ENCODE peak calls at places on chromosomes 4 and X, in six cellular contexts. D is lower leg skin, A is uterus, L is IMR-90, E is tibial nerve, V is Peyer's patch. W is an unnamed sample.

GRCh38 chrX:17527932-17528331 is 152.9 kb downstream of the NHS start:
- DNase-seq in L (no peak), E (peak), D (no peak), V (no peak), A (no peak), W (no peak)

GRCh38 chr4:91958651-91959050 is 345.1 kb upstream of the GRID2 start:
- DNase-seq in A (no peak), E (no peak), L (peak), D (no peak), V (no peak), W (no peak)

GRCh38 chrX:41441934-41442823 is 5.0 kb upstream of the NYX start:
- DNase-seq in V (peak), D (peak), A (peak), L (peak), E (peak), W (peak)

GRCh38 chr4:178068136-178068535 is 625.9 kb upstream of the AGA start:
- DNase-seq in E (no peak), D (no peak), V (no peak), A (no peak), L (no peak), W (no peak)

GRCh38 chr4:169993531-169993930 is 32.7 kb downstream of the MFAP3L start:
- DNase-seq in E (peak), V (no peak), D (no peak), A (no peak), L (no peak), W (no peak)

GRCh38 chr4:76772498-76773106 is 125.3 kb downstream of the SOWAHB start:
- DNase-seq in A (no peak), E (no peak), V (no peak), D (no peak), L (peak), W (no peak)

GRCh38 chrX:130085551-130085986 is 24.7 kb downstream of the ELF4 start:
- DNase-seq in E (no peak), V (no peak), A (no peak), D (no peak), L (peak), W (no peak)

GRCh38 chr4:141913928-141914327 is 277.5 kb downstream of the IL15 start:
- DNase-seq in A (no peak), L (peak), D (no peak), V (no peak), E (no peak), W (no peak)

GRCh38 chr4:7911044-7911578 is 28.6 kb downstream of the AFAP1 start:
- DNase-seq in V (no peak), E (no peak), A (peak), D (no peak), L (peak), W (no peak)

GRCh38 chr4:26238426-26238781 is 82.4 kb upstream of the RBPJ start:
- DNase-seq in E (no peak), L (no peak), V (peak), A (no peak), D (no peak), W (no peak)

GRCh38 chr4:105990933-105991332 is 95.7 kb downstream of the NPNT start:
- DNase-seq in D (peak), L (peak), V (peak), A (peak), E (peak), W (no peak)

GRCh38 chr4:185883591-185883990 is 71.6 kb upstream of the SORBS2 start:
- DNase-seq in D (no peak), L (no peak), A (no peak), V (no peak), E (no peak), W (no peak)

GRCh38 chrX:101550825-101551767 is 749 bp downstream of the ARMCX1 start:
- DNase-seq in V (no peak), L (peak), D (peak), A (peak), E (peak), W (no peak)

GRCh38 chr4:114782842-114783595 is 184.4 kb downstream of the UGT8 start:
- DNase-seq in D (no peak), E (no peak), A (no peak), L (no peak), V (no peak), W (no peak)

GRCh38 chrX:104172121-104172520 is 5.9 kb downstream of the FAM199X start:
- DNase-seq in L (no peak), E (no peak), D (no peak), V (no peak), A (no peak), W (no peak)

GRCh38 chr4:137677851-137678250 is 145.6 kb upstream of the PCDH18 start:
- DNase-seq in E (no peak), A (no peak), D (no peak), L (peak), V (no peak), W (no peak)

GRCh38 chr4:4226606-4227438 is at the start of gene OTOP1:
- DNase-seq in A (no peak), E (no peak), L (no peak), V (no peak), D (no peak), W (no peak)

DNA sequence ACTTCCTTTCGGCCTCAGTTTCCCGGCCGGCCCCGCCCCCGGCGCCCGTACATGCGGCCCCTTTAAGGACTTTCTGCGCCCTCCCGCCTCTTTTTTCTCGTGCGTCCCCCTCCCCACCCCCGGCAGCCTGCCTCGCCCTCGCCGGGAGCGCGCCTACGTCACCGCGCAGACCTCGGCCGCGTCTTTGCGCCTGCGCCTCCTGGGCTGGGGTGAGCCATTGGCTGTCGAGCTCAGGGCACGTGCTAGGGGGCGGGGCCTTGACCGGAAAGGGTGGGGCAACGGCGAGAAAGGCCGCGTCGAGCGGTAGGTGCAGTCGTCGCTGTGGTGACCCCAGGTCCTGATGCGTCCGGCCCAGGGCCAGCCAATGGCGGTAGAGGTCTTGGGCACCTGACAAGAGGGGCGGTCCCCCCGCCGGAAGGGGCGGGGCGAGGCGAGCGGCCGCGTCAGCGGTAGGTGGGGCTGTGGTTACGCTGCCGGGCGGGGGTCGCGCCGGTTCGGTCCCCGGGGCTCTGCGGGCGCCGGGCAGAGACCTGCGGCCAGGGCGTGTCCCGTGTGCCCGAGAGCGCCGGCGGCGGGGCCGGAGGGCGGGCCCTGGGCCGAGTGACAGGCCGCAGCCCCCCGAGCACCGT is at the start of gene UVSSA:
- DNase-seq in D (peak), E (peak), L (peak), A (peak), V (peak), W (peak)
- TF ChIP-seq POLR2A in D (no peak), E (peak), L (no peak), A (peak), V (peak), W (peak)

GRCh38 chr4:173371292-173372192 is 788 bp downstream of the SAP30 start:
- DNase-seq in L (peak), E (peak), D (peak), A (peak), V (peak), W (peak)
- TF ChIP-seq POLR2A in L (no peak), E (no peak), D (no peak), A (peak), V (no peak), W (no peak)

GRCh38 chr4:152180369-152180768 is 355.5 kb downstream of the FBXW7 start:
- DNase-seq in V (no peak), E (no peak), A (no peak), D (no peak), L (no peak), W (no peak)
- TF ChIP-seq POLR2A in V (no peak), E (no peak), A (no peak), D (no peak), L (no peak), W (no peak)

DNA sequence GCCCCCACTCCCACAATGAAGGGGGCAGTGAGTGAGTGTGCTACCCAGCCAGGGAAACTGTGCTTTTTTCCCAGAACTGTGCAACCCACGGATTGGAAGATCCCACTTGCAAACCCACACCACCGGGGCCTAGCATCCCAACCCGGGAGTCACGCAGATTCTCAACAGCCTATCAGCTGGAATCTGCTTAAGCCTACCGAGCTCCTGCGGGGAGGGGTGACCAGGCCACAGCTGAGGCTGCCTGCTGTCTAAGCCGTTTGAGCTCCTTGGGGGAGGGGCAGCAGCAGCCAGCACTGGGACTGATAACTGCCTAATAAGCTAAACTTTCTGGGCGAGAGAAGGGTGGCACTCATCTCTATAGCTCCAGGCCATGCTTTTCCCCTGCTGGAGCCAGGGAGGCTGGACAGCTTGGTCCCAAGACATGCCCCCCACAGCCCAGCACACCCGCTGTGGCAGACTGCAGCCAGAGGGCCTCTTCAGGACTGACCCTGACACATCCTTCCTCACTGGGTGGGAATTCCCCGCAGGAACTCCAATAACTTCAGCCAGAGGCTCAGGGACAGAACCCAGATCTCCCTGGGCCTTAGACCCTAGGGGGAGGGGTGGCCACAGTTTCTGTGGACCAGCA is 161.3 kb upstream of the MAGEB18 start:
- DNase-seq in A (no peak), L (no peak), E (no peak), D (no peak), V (no peak), W (no peak)
- TF ChIP-seq POLR2A in A (no peak), L (no peak), E (no peak), D (no peak), V (no peak), W (no peak)

GRCh38 chrX:110316351-110317078 is 1.4 kb downstream of the AMMECR1 start:
- DNase-seq in D (no peak), A (no peak), V (no peak), E (no peak), L (no peak), W (no peak)

GRCh38 chrX:110310000-110310790 is 7.7 kb downstream of the AMMECR1 start:
- DNase-seq in A (no peak), D (no peak), E (no peak), V (no peak), L (no peak), W (no peak)

GRCh38 chrX:110311437-110312230 is 6.3 kb downstream of the AMMECR1 start:
- DNase-seq in D (no peak), A (no peak), E (no peak), V (no peak), L (no peak), W (no peak)

GRCh38 chrX:110315541-110315940 is 2.3 kb downstream of the AMMECR1 start:
- DNase-seq in A (no peak), D (no peak), V (no peak), L (no peak), E (no peak), W (no peak)

GRCh38 chrX:110310896-110311295 is 7.0 kb downstream of the AMMECR1 start:
- DNase-seq in D (no peak), V (peak), A (no peak), L (no peak), E (no peak), W (peak)
- TF ChIP-seq POLR2A in D (no peak), V (no peak), A (no peak), L (no peak), E (no peak), W (no peak)

DNA sequence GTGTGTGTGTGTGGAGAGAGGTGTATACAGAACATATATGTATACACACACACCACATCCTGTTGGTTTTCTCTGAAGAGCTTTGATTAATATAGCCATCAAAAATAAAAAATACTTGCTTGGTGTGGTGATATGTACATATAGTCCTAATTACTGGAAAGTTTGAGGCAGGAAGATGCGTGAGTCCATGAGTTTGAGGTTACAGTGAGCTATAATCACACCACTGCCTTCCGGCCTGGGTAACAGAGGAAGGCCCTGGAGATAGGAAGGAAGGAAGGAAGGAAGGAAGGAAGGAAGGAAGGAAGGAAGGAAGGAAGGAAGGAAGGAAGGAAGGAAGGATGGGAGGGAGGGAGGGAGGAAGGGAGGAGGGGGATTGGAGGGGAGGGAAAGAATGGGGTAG is 360.4 kb upstream of the CPEB2 start:
- DNase-seq in L (no peak), V (no peak), A (no peak), E (no peak), D (no peak), W (no peak)
- TF ChIP-seq POLR2A in L (no peak), V (no peak), A (no peak), E (no peak), D (no peak), W (no peak)

GRCh38 chrX:119468930-119469635 is 839 bp downstream of the SLC25A5 start:
- DNase-seq in A (peak), D (peak), L (peak), E (peak), V (peak), W (peak)
- TF ChIP-seq POLR2A in A (peak), D (no peak), L (peak), E (peak), V (peak), W (peak)

W was measured in GM12892.